ENCODE peak calls at places on chromosomes 12 and 14, in six cellular contexts. R is T-cell; G is stimulated activated CD8-positive, alpha-beta memory T cell treated with anti-CD3 and anti-CD28 coated beads, Interleukin-4, amount 100 ng/mL, for 4 hours; P is aorta; Z is NCI-H187; L is Right ventricle myocardium superior. S is an unnamed sample.

GRCh38 chr14:24179961-24180726 is 8.3 kb downstream of the REC8 start:
- DNase-seq in R (no peak), G (no peak), P (no peak), Z (no peak), L (peak), S (no peak)

GRCh38 chr12:31736472-31736871 is 7.7 kb upstream of the AMN1 start:
- DNase-seq in R (peak), G (peak), P (no peak), Z (no peak), L (no peak), S (no peak)

GRCh38 chr12:87599459-87599858 is 429.7 kb downstream of the C12orf50 start:
- DNase-seq in R (no peak), G (no peak), P (no peak), Z (no peak), L (no peak), S (no peak)

GRCh38 chr12:98646165-98646764 is 1.2 kb downstream of the APAF1 start:
- DNase-seq in R (no peak), G (no peak), P (no peak), Z (no peak), L (no peak), S (no peak)

GRCh38 chr12:91882910-91883309 is 262.7 kb downstream of the BTG1 start:
- DNase-seq in R (no peak), G (no peak), P (no peak), Z (no peak), L (no peak), S (no peak)

GRCh38 chr12:12714276-12715001 is 2.7 kb upstream of the CDKN1B start:
- DNase-seq in R (peak), G (no peak), P (peak), Z (peak), L (peak), S (peak)

GRCh38 chr12:13066459-13066858 is 22.3 kb downstream of the FAM234B start:
- DNase-seq in R (no peak), G (no peak), P (no peak), Z (no peak), L (no peak), S (no peak)

GRCh38 chr14:59325906-59326305 is 137.4 kb downstream of the DAAM1 start:
- DNase-seq in R (no peak), G (no peak), P (no peak), Z (no peak), L (no peak), S (no peak)

GRCh38 chr14:58914271-58914855 is 274.1 kb upstream of the DAAM1 start:
- DNase-seq in R (no peak), G (no peak), P (no peak), Z (no peak), L (no peak), S (no peak)

GRCh38 chr12:1933342-1933992 is 15.0 kb upstream of the CACNA2D4 start:
- DNase-seq in R (no peak), G (no peak), P (no peak), Z (no peak), L (no peak), S (no peak)

GRCh38 chr14:102824832-102825231 is 47.6 kb downstream of the TRAF3 start:
- DNase-seq in R (no peak), G (no peak), P (peak), Z (no peak), L (peak), S (no peak)

GRCh38 chr14:34797747-34798583 is 77.2 kb downstream of the BAZ1A start:
- DNase-seq in R (no peak), G (no peak), P (no peak), Z (no peak), L (no peak), S (no peak)

S was measured in T-helper 2 cell.